ENCODE peak calls at places on chromosomes 3 and 15, in four cellular contexts. K is SK-N-SH, P is AG10803, Y is HCEC 1CT. E is an unnamed sample.

GRCh38 chr15:44781128-44781810 is 44.9 kb downstream of the TRIM69 start:
- DNase-seq in K (no peak), P (no peak), Y (no peak), E (no peak)

GRCh38 chr15:35630570-35630969 is 84.6 kb upstream of the DPH6 start:
- DNase-seq in P (peak), Y (no peak), K (no peak), E (no peak)

GRCh38 chr3:13348100-13348499 is 72.0 kb downstream of the NUP210 start:
- DNase-seq in K (no peak), P (no peak), Y (no peak), E (no peak)

GRCh38 chr15:60096157-60096556 is 92.0 kb downstream of the FOXB1 start:
- DNase-seq in Y (peak), K (no peak), P (peak), E (no peak)

GRCh38 chr15:32936283-32936918 is 218.6 kb downstream of the GREM1 start:
- DNase-seq in P (peak), Y (peak), K (no peak), E (peak)

GRCh38 chr3:122920986-122921385 is 106.6 kb downstream of the SEMA5B start:
- DNase-seq in Y (no peak), P (no peak), K (no peak), E (no peak)

GRCh38 chr3:38558864-38559263 is 62.7 kb downstream of the EXOG start:
- DNase-seq in Y (no peak), K (no peak), P (no peak), E (no peak)

GRCh38 chr3:122350814-122351418 is 25.9 kb downstream of the CSTA start:
- DNase-seq in P (peak), Y (peak), K (no peak), E (peak)

GRCh38 chr3:169410430-169410829 is 253.1 kb downstream of the MECOM start:
- DNase-seq in P (no peak), Y (no peak), K (no peak), E (no peak)

GRCh38 chr3:113516115-113516505 is 1.2 kb upstream of the SPICE1 start:
- DNase-seq in Y (no peak), P (no peak), K (peak), E (no peak)

GRCh38 chr3:61616586-61616985 is 55.2 kb downstream of the PTPRG start:
- DNase-seq in P (no peak), K (no peak), Y (no peak), E (no peak)

GRCh38 chr3:38599886-38600285 is 49.6 kb downstream of the SCN5A start:
- DNase-seq in K (no peak), P (no peak), Y (no peak), E (no peak)

GRCh38 chr3:52244061-52244628 is 1.4 kb upstream of the PPM1M start:
- DNase-seq in Y (peak), P (peak), K (no peak), E (peak)

GRCh38 chr3:3998140-3998977 is 199.1 kb downstream of the LRRN1 start:
- DNase-seq in K (peak), Y (no peak), P (no peak), E (peak)

GRCh38 chr3:87924485-87924884 is 134.3 kb downstream of the CGGBP1 start:
- DNase-seq in Y (no peak), K (no peak), P (no peak), E (no peak)

GRCh38 chr3:128413003-128413370 is 53.7 kb downstream of the DNAJB8 start:
- DNase-seq in K (no peak), P (no peak), Y (no peak), E (no peak)

GRCh38 chr15:78810377-78811123 is 714 bp downstream of the ADAMTS7 start:
- DNase-seq in P (peak), K (peak), Y (peak), E (peak)

GRCh38 chr15:33756950-33757349 is 211.3 kb upstream of the CHRM5 start:
- DNase-seq in P (no peak), K (no peak), Y (no peak), E (no peak)

GRCh38 chr3:81565066-81565465 is 196.4 kb downstream of the GBE1 start:
- DNase-seq in K (no peak), P (no peak), Y (no peak), E (no peak)

GRCh38 chr3:49701388-49702077 is 12.2 kb downstream of the RNF123 start:
- DNase-seq in K (peak), P (no peak), Y (no peak), E (no peak)

GRCh38 chr15:47872869-47873301 is 155.6 kb downstream of the SEMA6D start:
- DNase-seq in P (no peak), Y (no peak), K (no peak), E (no peak)

GRCh38 chr15:92819312-92820232 is 80.6 kb upstream of the CHD2 start:
- DNase-seq in K (peak), P (no peak), Y (no peak), E (no peak)

GRCh38 chr3:130849111-130849552 is 44.8 kb upstream of the ATP2C1 start:
- DNase-seq in K (no peak), Y (no peak), P (no peak), E (no peak)

GRCh38 chr3:57161131-57161538 is 4.0 kb downstream of the IL17RD start:
- DNase-seq in Y (no peak), P (peak), K (peak), E (peak)

GRCh38 chr3:197505796-197506553 is 49.8 kb downstream of the BDH1 start:
- DNase-seq in Y (no peak), P (no peak), K (peak), E (no peak)

GRCh38 chr3:119258915-119259314 is 18.2 kb upstream of the B4GALT4 start:
- DNase-seq in Y (no peak), P (no peak), K (no peak), E (no peak)

GRCh38 chr3:12708584-12709192 is 44.8 kb upstream of the RAF1 start:
- DNase-seq in P (peak), Y (peak), K (no peak), E (peak)

GRCh38 chr15:40295870-40296560 is 11.7 kb downstream of the PLCB2 start:
- DNase-seq in K (no peak), Y (no peak), P (no peak), E (no peak)

GRCh38 chr3:188486952-188487351 is 333.0 kb downstream of the LPP start:
- DNase-seq in P (no peak), K (no peak), Y (no peak), E (no peak)

GRCh38 chr3:160180581-160181216 is 44.5 kb upstream of the C3orf80 start:
- DNase-seq in K (peak), P (peak), Y (peak), E (peak)

GRCh38 chr3:11185564-11186317 is 31.4 kb downstream of the HRH1 start:
- DNase-seq in P (peak), Y (peak), K (no peak), E (peak)

GRCh38 chr15:52728899-52729298 is 49.7 kb upstream of the ATOSA start:
- DNase-seq in P (peak), Y (peak), K (peak), E (peak)

GRCh38 chr3:118842147-118842863 is 192.3 kb downstream of the IGSF11 start:
- DNase-seq in P (no peak), K (no peak), Y (no peak), E (peak)